ENCODE peak calls at places on chromosome 10, in four cellular contexts. A is esophagus squamous epithelium, S is HCT116, K is sigmoid colon. O is an unnamed sample.

GRCh38 chr10:47336387-47337134 is 11.6 kb upstream of the RBP3 start:
- DNase-seq in A (no peak), S (no peak), K (no peak), O (no peak)

GRCh38 chr10:124592736-124593430 is 131.3 kb downstream of the LHPP start:
- DNase-seq in A (no peak), S (no peak), K (peak), O (no peak)

GRCh38 chr10:4191354-4191753 is 406.3 kb upstream of the KLF6 start:
- DNase-seq in A (no peak), S (no peak), K (no peak), O (no peak)

GRCh38 chr10:118737594-118738302 is 17.0 kb downstream of the CACUL1 start:
- DNase-seq in A (no peak), S (no peak), K (no peak), O (no peak)

GRCh38 chr10:77821036-77821435 is 105.5 kb downstream of the DLG5 start:
- DNase-seq in A (no peak), S (no peak), K (no peak), O (no peak)

GRCh38 chr10:74177140-74177677 is 26.2 kb downstream of the ADK start:
- DNase-seq in A (no peak), S (no peak), K (no peak), O (peak)

GRCh38 chr10:814536-815302 is 116.8 kb downstream of the LARP4B start:
- DNase-seq in A (no peak), S (no peak), K (no peak), O (peak)

GRCh38 chr10:120426306-120426705 is 30.7 kb upstream of the PLPP4 start:
- DNase-seq in A (no peak), S (no peak), K (no peak), O (no peak)

GRCh38 chr10:133388973-133389818 is 4.8 kb upstream of the MTG1 start:
- DNase-seq in A (no peak), S (no peak), K (peak), O (no peak)

GRCh38 chr10:59907918-59908807 is 1.8 kb upstream of the CCDC6 start:
- DNase-seq in A (no peak), S (peak), K (peak), O (peak)

DNA sequence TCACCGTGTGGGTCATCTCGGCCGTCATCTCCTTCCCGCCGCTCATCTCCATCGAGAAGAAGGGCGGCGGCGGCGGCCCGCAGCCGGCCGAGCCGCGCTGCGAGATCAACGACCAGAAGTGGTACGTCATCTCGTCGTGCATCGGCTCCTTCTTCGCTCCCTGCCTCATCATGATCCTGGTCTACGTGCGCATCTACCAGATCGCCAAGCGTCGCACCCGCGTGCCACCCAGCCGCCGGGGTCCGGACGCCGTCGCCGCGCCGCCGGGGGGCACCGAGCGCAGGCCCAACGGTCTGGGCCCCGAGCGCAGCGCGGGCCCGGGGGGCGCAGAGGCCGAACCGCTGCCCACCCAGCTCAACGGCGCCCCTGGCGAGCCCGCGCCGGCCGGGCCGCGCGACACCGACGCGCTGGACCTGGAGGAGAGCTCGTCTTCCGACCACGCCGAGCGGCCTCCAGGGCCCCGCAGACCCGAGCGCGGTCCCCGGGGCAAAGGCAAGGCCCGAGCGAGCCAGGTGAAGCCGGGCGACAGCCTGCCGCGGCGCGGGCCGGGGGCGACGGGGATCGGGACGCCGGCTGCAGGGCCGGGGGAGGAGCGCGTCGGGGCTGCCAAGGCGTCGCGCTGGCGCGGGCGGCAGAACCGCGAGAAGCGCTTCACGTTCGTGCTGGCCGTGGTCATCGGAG is 1.8 kb downstream of the ADRA2A start:
- DNase-seq in A (no peak), S (no peak), K (no peak), O (peak)
- H3K4me3 ChIP-seq in A (peak), S (no peak), K (no peak), O (peak)

GRCh38 chr10:11536256-11536655 is 75.2 kb downstream of the USP6NL start:
- DNase-seq in A (no peak), S (no peak), K (no peak), O (no peak)

GRCh38 chr10:11539191-11539868 is 72.1 kb downstream of the USP6NL start:
- DNase-seq in A (no peak), S (peak), K (no peak), O (no peak)

GRCh38 chr10:11541296-11541695 is 70.2 kb downstream of the USP6NL start:
- DNase-seq in A (no peak), S (no peak), K (no peak), O (no peak)

GRCh38 chr10:11535376-11535959 is 76.0 kb downstream of the USP6NL start:
- DNase-seq in A (no peak), S (no peak), K (no peak), O (no peak)

DNA sequence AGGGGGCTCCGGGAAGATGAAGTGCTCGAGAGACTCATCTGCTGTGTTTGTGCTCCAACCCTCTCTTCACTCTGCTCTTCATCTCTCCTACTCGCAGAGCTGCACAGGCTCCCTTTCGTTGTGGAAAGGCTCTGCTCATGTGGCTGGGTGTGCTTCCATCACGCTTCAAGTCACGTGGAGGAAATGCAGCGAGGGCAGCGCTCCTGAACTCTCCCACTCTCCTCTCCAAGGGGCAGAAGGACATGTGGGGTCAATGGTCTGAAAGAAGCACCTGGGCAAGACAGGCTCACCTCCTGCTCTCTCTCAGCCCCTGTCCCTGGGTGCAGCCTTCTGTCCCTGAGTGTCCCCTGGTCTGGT is 72.6 kb downstream of the USP6NL start:
- DNase-seq in A (no peak), S (no peak), K (no peak), O (no peak)
- TF ChIP-seq POLR2A in A (no peak), S (no peak), K (no peak), O (no peak)

GRCh38 chr10:107238275-107238674 is 73.8 kb upstream of the SORCS1 start:
- DNase-seq in A (no peak), S (no peak), K (no peak), O (no peak)
- H3K4me3 ChIP-seq in A (no peak), S (no peak), K (no peak), O (no peak)

GRCh38 chr10:101763141-101763540 is 12.8 kb downstream of the FGF8 start:
- DNase-seq in A (no peak), S (no peak), K (peak), O (no peak)
- TF ChIP-seq POLR2A in A (no peak), S (no peak), K (no peak), O (no peak)

DNA sequence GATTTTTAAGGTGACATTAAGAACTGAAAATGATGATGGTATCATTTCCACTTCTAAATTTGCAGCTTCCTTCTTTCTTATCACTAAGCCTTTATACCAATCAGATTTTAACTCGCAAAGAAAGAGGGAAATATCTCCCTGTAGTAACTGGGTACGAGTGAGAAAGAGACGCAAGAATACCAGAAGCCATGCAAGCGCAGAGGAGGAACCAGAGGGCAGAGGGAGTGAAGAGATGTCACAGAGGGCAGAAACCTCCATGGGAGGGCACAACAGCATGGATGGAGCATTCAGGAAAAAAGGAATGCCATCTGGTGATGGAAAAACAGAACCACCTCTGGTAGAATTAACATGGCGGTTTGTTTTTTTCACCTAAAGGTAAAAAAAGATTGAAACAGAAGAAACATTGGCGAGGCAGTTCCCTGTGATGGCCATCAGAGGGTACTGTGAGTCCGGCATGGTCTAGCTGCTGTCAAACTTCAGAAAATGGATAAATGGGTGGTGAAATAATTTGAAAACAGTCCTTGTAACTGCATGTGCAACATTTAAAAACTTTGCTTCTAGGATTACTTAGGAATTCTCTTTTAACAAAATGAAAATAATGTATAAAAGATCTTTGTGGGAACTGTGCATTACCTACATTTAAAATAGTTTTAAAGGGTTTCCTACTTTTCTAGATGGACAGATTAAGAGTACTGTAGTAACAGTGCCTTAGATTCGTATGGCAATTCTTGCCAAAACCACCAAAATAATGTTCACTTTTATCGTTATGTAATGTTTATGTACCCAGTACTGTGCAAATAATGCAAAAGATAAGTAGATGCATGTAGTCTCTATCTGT is 91.8 kb downstream of the ARHGAP12 start:
- DNase-seq in A (no peak), S (peak), K (no peak), O (no peak)
- H3K4me3 ChIP-seq in A (no peak), S (no peak), K (no peak), O (no peak)

GRCh38 chr10:102407641-102407943 is 11.0 kb downstream of the PSD start:
- DNase-seq in A (no peak), S (no peak), K (no peak), O (no peak)
- TF ChIP-seq POLR2A in A (no peak), S (no peak), K (no peak), O (no peak)

O was measured in upper lobe of left lung.